ENCODE peak calls at places on chromosomes 13 and 19, in ten cellular contexts. S is stimulated activated effector memory CD8-positive, alpha-beta T cell treated with anti-CD3 and anti-CD28 coated beads, Interleukin-12 subunit alpha, Interleukin-12 subunit beta, amount 100 ng/mL, for 72 hours; A is tibial artery; E is CD4-positive, alpha-beta memory T cell; D is bronchial epithelial cell; B is ascending aorta; Z is erythroblast; X is stimulated activated CD4-positive, alpha-beta T cell treated with anti-CD3 and anti-CD28 coated beads, Interleukin-4, amount 100 ng/mL, for 48 hours; V is fibroblast of pulmonary artery; N is iPS DF 6.9. F is an unnamed sample.

GRCh38 chr13:31049833-31050232 is 111.9 kb downstream of the HSPH1 start:
- DNase-seq in S (no peak), A (peak), E (no peak), D (no peak), B (no peak), Z (no peak), X (no peak), V (no peak), N (no peak), F (no peak)

GRCh38 chr19:50536662-50537305 is 23.1 kb upstream of the ASPDH start:
- DNase-seq in S (no peak), A (no peak), E (no peak), D (no peak), B (no peak), Z (no peak), X (no peak), V (no peak), N (no peak), F (no peak)

GRCh38 chr19:7665076-7665475 is 3.8 kb upstream of the RETN start:
- DNase-seq in S (no peak), A (no peak), E (no peak), D (no peak), B (no peak), Z (no peak), X (no peak), V (peak), N (no peak), F (no peak)

GRCh38 chr13:40694426-40694825 is 28.0 kb upstream of the FOXO1 start:
- DNase-seq in S (no peak), A (no peak), E (no peak), D (no peak), B (no peak), Z (no peak), X (no peak), V (no peak), N (no peak), F (no peak)

GRCh38 chr19:632228-633067 is 889 bp downstream of the POLRMT start:
- DNase-seq in S (peak), A (no peak), E (peak), D (peak), B (no peak), Z (peak), X (peak), V (peak), N (no peak), F (peak)

GRCh38 chr19:11693505-11694499 is 44.9 kb downstream of the ZNF823 start:
- DNase-seq in S (no peak), A (no peak), E (no peak), D (peak), B (no peak), Z (peak), X (no peak), V (peak), N (no peak), F (peak)

GRCh38 chr19:55552620-55553019 is 7.3 kb upstream of the SBK3 start:
- DNase-seq in S (no peak), A (no peak), E (no peak), D (peak), B (no peak), Z (no peak), X (no peak), V (peak), N (no peak), F (no peak)

GRCh38 chr13:53200075-53200474 is 171.5 kb downstream of the OLFM4 start:
- DNase-seq in S (no peak), A (no peak), E (no peak), D (no peak), B (no peak), Z (no peak), X (no peak), V (no peak), N (no peak), F (no peak)

GRCh38 chr13:98650376-98651107 is 73.6 kb upstream of the STK24 start:
- DNase-seq in S (no peak), A (no peak), E (no peak), D (peak), B (no peak), Z (no peak), X (no peak), V (no peak), N (no peak), F (no peak)

GRCh38 chr13:72141845-72142470 is 275.0 kb upstream of the DACH1 start:
- DNase-seq in S (no peak), A (no peak), E (no peak), D (peak), B (no peak), Z (no peak), X (no peak), V (peak), N (no peak), F (no peak)

GRCh38 chr19:29812080-29812880 is 489 bp downstream of the CCNE1 start:
- DNase-seq in S (peak), A (peak), E (no peak), D (no peak), B (no peak), Z (peak), X (peak), V (no peak), N (no peak), F (no peak)

GRCh38 chr13:76361868-76362267 is 524.3 kb downstream of the KCTD12 start:
- DNase-seq in S (no peak), A (no peak), E (no peak), D (no peak), B (no peak), Z (no peak), X (no peak), V (no peak), N (no peak), F (no peak)

GRCh38 chr19:8097681-8098567 is 45.4 kb downstream of the CCL25 start:
- DNase-seq in S (no peak), A (no peak), E (no peak), D (no peak), B (no peak), Z (no peak), X (no peak), V (no peak), N (no peak), F (no peak)

GRCh38 chr19:45954132-45954531 is 19.5 kb downstream of the NOVA2 start:
- DNase-seq in S (no peak), A (no peak), E (no peak), D (no peak), B (no peak), Z (no peak), X (no peak), V (no peak), N (no peak), F (no peak)

GRCh38 chr19:41746593-41747227 is 8.6 kb upstream of the CEACAM6 start:
- DNase-seq in S (peak), A (no peak), E (peak), D (peak), B (no peak), Z (peak), X (peak), V (peak), N (no peak), F (peak)

GRCh38 chr19:38701455-38702063 is 42.7 kb downstream of the CAPN12 start:
- DNase-seq in S (no peak), A (peak), E (no peak), D (no peak), B (no peak), Z (no peak), X (no peak), V (no peak), N (no peak), F (no peak)

GRCh38 chr13:20624213-20624612 is 57.3 kb downstream of the IFT88 start:
- DNase-seq in S (no peak), A (no peak), E (no peak), D (no peak), B (no peak), Z (no peak), X (no peak), V (no peak), N (no peak), F (no peak)

GRCh38 chr13:78319101-78319627 is 284.2 kb downstream of the POU4F1 start:
- DNase-seq in S (no peak), A (no peak), E (no peak), D (peak), B (no peak), Z (no peak), X (no peak), V (no peak), N (no peak), F (peak)

GRCh38 chr13:78298657-78299056 is 304.7 kb downstream of the POU4F1 start:
- DNase-seq in S (no peak), A (no peak), E (no peak), D (peak), B (no peak), Z (no peak), X (no peak), V (no peak), N (no peak), F (peak)

GRCh38 chr13:48126944-48127814 is 32.3 kb upstream of the MED4 start:
- DNase-seq in S (peak), A (peak), E (peak), D (peak), B (no peak), Z (peak), X (no peak), V (peak), N (peak), F (peak)

GRCh38 chr19:28170066-28170465 is 1042.9 kb downstream of the UQCRFS1 start:
- DNase-seq in S (no peak), A (no peak), E (no peak), D (no peak), B (no peak), Z (no peak), X (no peak), V (no peak), N (no peak), F (no peak)

GRCh38 chr13:41500501-41500900 is 43.2 kb downstream of the RGCC start:
- DNase-seq in S (no peak), A (no peak), E (no peak), D (peak), B (no peak), Z (peak), X (no peak), V (no peak), N (no peak), F (no peak)

GRCh38 chr13:60112771-60113170 is 51.0 kb downstream of the DIAPH3 start:
- DNase-seq in S (no peak), A (no peak), E (no peak), D (peak), B (no peak), Z (no peak), X (no peak), V (peak), N (no peak), F (no peak)

GRCh38 chr13:26628706-26629105 is 71.2 kb downstream of the WASF3 start:
- DNase-seq in S (no peak), A (no peak), E (no peak), D (peak), B (no peak), Z (peak), X (no peak), V (peak), N (no peak), F (peak)

GRCh38 chr13:23322353-23323336 is 110.9 kb downstream of the SACS start:
- DNase-seq in S (no peak), A (no peak), E (no peak), D (peak), B (no peak), Z (no peak), X (no peak), V (no peak), N (no peak), F (no peak)

GRCh38 chr13:39968646-39969475 is 313.4 kb downstream of the COG6 start:
- DNase-seq in S (no peak), A (no peak), E (no peak), D (peak), B (no peak), Z (no peak), X (no peak), V (no peak), N (no peak), F (no peak)

GRCh38 chr13:102677122-102677521 is 17.7 kb downstream of the METTL21C start:
- DNase-seq in S (no peak), A (no peak), E (no peak), D (no peak), B (no peak), Z (no peak), X (no peak), V (no peak), N (no peak), F (no peak)

GRCh38 chr13:112714772-112715569 is 25.1 kb downstream of the ATP11A start:
- DNase-seq in S (no peak), A (peak), E (no peak), D (no peak), B (no peak), Z (peak), X (no peak), V (peak), N (no peak), F (no peak)

GRCh38 chr13:59099182-59099950 is 1064.4 kb downstream of the DIAPH3 start:
- DNase-seq in S (no peak), A (no peak), E (no peak), D (no peak), B (no peak), Z (no peak), X (no peak), V (peak), N (no peak), F (no peak)

F was measured in OCI-M1.